ENCODE peak calls at places on chromosome 21, in four cellular contexts. One of them, this sample, is unnamed. For H3K27me3, the result is how much of the 10 kb centered on the place peaks cover.

GRCh38 chr21:43609501-43610340 is 49.6 kb downstream of the HSF2BP start:
- DNase-seq in cardiac muscle cell: peak
- DNase-seq in spleen: no peak
- DNase-seq in heart right ventricle: no peak
- DNase-seq in this sample: no peak

GRCh38 chr21:14864211-14865021 is 200.4 kb downstream of the NRIP1 start:
- DNase-seq in heart right ventricle: peak
- DNase-seq in spleen: peak
- DNase-seq in cardiac muscle cell: peak
- DNase-seq in this sample: peak

GRCh38 chr21:26909972-26910371 is 56.9 kb downstream of the ADAMTS5 start:
- DNase-seq in cardiac muscle cell: peak
- DNase-seq in spleen: no peak
- DNase-seq in heart right ventricle: no peak
- DNase-seq in this sample: no peak

GRCh38 chr21:32055305-32055704 is 182.5 kb downstream of the HUNK start:
- DNase-seq in heart right ventricle: no peak
- DNase-seq in cardiac muscle cell: no peak
- DNase-seq in spleen: no peak
- DNase-seq in this sample: no peak

GRCh38 chr21:44085491-44086321 is 21.5 kb upstream of the PWP2 start:
- DNase-seq in cardiac muscle cell: peak
- DNase-seq in heart right ventricle: no peak
- DNase-seq in spleen: no peak
- DNase-seq in this sample: no peak

GRCh38 chr21:46377789-46378188 is 53.8 kb downstream of the PCNT start:
- DNase-seq in cardiac muscle cell: no peak
- DNase-seq in spleen: no peak
- DNase-seq in heart right ventricle: no peak
- DNase-seq in this sample: no peak

GRCh38 chr21:15928686-15929085 is 198.9 kb downstream of the USP25 start:
- DNase-seq in spleen: no peak
- DNase-seq in cardiac muscle cell: no peak
- DNase-seq in heart right ventricle: no peak
- DNase-seq in this sample: no peak

GRCh38 chr21:36015096-36015495 is 45.2 kb downstream of the SETD4 start:
- DNase-seq in spleen: no peak
- DNase-seq in cardiac muscle cell: no peak
- DNase-seq in heart right ventricle: no peak
- DNase-seq in this sample: no peak

GRCh38 chr21:29753216-29753615 is 186.6 kb downstream of the GRIK1 start:
- DNase-seq in cardiac muscle cell: no peak
- DNase-seq in spleen: no peak
- DNase-seq in heart right ventricle: no peak
- DNase-seq in this sample: no peak

GRCh38 chr21:14900611-14901010 is 164.2 kb downstream of the NRIP1 start:
- DNase-seq in cardiac muscle cell: no peak
- DNase-seq in spleen: no peak
- DNase-seq in heart right ventricle: no peak
- DNase-seq in this sample: no peak

GRCh38 chr21:31456201-31456600 is 112.1 kb upstream of the TIAM1 start:
- DNase-seq in cardiac muscle cell: no peak
- DNase-seq in heart right ventricle: no peak
- DNase-seq in spleen: no peak
- DNase-seq in this sample: no peak

GRCh38 chr21:26945916-26946315 is 21.0 kb downstream of the ADAMTS5 start:
- DNase-seq in spleen: no peak
- DNase-seq in cardiac muscle cell: no peak
- DNase-seq in heart right ventricle: peak
- DNase-seq in this sample: no peak

GRCh38 chr21:22791986-22792560 is 1793.9 kb downstream of the NCAM2 start:
- DNase-seq in heart right ventricle: no peak
- DNase-seq in spleen: no peak
- DNase-seq in cardiac muscle cell: peak
- DNase-seq in this sample: peak

GRCh38 chr21:16579538-16579937 is 849.8 kb downstream of the USP25 start:
- DNase-seq in heart right ventricle: no peak
- DNase-seq in spleen: no peak
- DNase-seq in cardiac muscle cell: peak
- DNase-seq in this sample: no peak

GRCh38 chr21:42746593-42747266 is 93.3 kb downstream of the PDE9A start:
- DNase-seq in spleen: peak
- DNase-seq in heart right ventricle: no peak
- DNase-seq in cardiac muscle cell: no peak
- DNase-seq in this sample: no peak

GRCh38 chr21:37422382-37422781 is 55.8 kb downstream of the DYRK1A start:
- DNase-seq in spleen: no peak
- DNase-seq in heart right ventricle: no peak
- DNase-seq in cardiac muscle cell: no peak
- DNase-seq in this sample: no peak

GRCh38 chr21:44082648-44083436 is 24.4 kb upstream of the PWP2 start:
- DNase-seq in cardiac muscle cell: no peak
- DNase-seq in heart right ventricle: no peak
- DNase-seq in spleen: no peak
- DNase-seq in this sample: no peak

GRCh38 chr21:34881894-34882371 is 167.2 kb downstream of the RUNX1 start:
- DNase-seq in spleen: no peak
- DNase-seq in cardiac muscle cell: peak
- DNase-seq in heart right ventricle: no peak
- DNase-seq in this sample: no peak

GRCh38 chr21:31119199-31119598 is 80.9 kb upstream of the KRTAP19-8 start:
- DNase-seq in heart right ventricle: no peak
- DNase-seq in spleen: no peak
- DNase-seq in cardiac muscle cell: no peak
- DNase-seq in this sample: no peak

GRCh38 chr21:34888569-34889286 is 160.4 kb downstream of the RUNX1 start:
- DNase-seq in cardiac muscle cell: peak
- DNase-seq in heart right ventricle: peak
- DNase-seq in spleen: peak
- DNase-seq in this sample: peak

GRCh38 chr21:14533555-14534400 is 12.3 kb downstream of the SAMSN1 start:
- DNase-seq in heart right ventricle: no peak
- DNase-seq in cardiac muscle cell: peak
- DNase-seq in spleen: no peak
- DNase-seq in this sample: peak

GRCh38 chr21:34510148-34511142 is 1.6 kb downstream of the KCNE1 start:
- DNase-seq in heart right ventricle: peak
- DNase-seq in cardiac muscle cell: peak
- DNase-seq in spleen: peak
- DNase-seq in this sample: no peak

GRCh38 chr21:41247561-41247968 is 69.0 kb upstream of the FAM3B start:
- DNase-seq in cardiac muscle cell: peak
- DNase-seq in spleen: no peak
- DNase-seq in heart right ventricle: no peak
- DNase-seq in this sample: no peak

DNA sequence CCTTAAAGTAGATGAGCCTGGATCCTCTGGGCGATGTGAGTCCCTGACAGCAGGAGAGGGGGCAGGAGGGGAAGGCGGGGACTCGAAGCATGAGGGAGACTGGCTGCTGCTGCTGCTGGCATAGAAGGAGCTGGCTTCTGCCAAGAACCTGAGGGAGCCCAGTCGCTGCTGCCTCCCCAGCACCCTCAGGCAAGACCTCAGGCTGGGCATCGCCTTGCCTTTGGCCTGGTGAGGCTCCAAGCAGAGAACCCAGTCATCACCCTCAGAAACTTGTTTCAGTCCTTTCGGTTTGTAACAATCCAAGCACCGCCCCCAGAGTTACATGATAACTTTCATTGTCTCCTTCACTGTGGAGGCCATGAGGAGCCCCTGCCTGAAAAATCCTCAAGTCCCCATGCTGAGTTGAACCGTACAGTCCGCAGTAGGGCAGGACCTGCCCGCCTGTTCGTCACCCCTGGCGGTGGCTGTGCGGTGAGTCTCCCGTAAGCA is 38.8 kb downstream of the POFUT2 start:
- DNase-seq in cardiac muscle cell: peak
- DNase-seq in heart right ventricle: no peak
- DNase-seq in spleen: peak
- DNase-seq in this sample: no peak
- H3K4me3 ChIP-seq in cardiac muscle cell: no peak
- H3K4me3 ChIP-seq in heart right ventricle: peak
- H3K4me3 ChIP-seq in spleen: no peak
- H3K4me3 ChIP-seq in this sample: no peak

GRCh38 chr21:25896657-25897056 is 161.9 kb downstream of the GABPA start:
- DNase-seq in heart right ventricle: no peak
- DNase-seq in cardiac muscle cell: no peak
- DNase-seq in spleen: no peak
- DNase-seq in this sample: no peak
- H3K27ac ChIP-seq in heart right ventricle: no peak
- H3K27ac ChIP-seq in cardiac muscle cell: no peak
- H3K27ac ChIP-seq in spleen: no peak
- H3K27ac ChIP-seq in this sample: no peak

GRCh38 chr21:39641827-39642450 is 29.2 kb downstream of the B3GALT5 start:
- DNase-seq in spleen: no peak
- DNase-seq in heart right ventricle: no peak
- DNase-seq in cardiac muscle cell: no peak
- DNase-seq in this sample: no peak

GRCh38 chr21:39637971-39638628 is 25.4 kb downstream of the B3GALT5 start:
- DNase-seq in heart right ventricle: no peak
- DNase-seq in cardiac muscle cell: no peak
- DNase-seq in spleen: no peak
- DNase-seq in this sample: no peak

GRCh38 chr21:39637197-39637970 is 24.6 kb downstream of the B3GALT5 start:
- DNase-seq in spleen: no peak
- DNase-seq in cardiac muscle cell: no peak
- DNase-seq in heart right ventricle: no peak
- DNase-seq in this sample: no peak

GRCh38 chr21:39644069-39644468 is 31.3 kb downstream of the B3GALT5 start:
- DNase-seq in spleen: no peak
- DNase-seq in heart right ventricle: no peak
- DNase-seq in cardiac muscle cell: no peak
- DNase-seq in this sample: no peak

GRCh38 chr21:39640754-39641153 is 28.0 kb downstream of the B3GALT5 start:
- DNase-seq in cardiac muscle cell: no peak
- DNase-seq in spleen: no peak
- DNase-seq in heart right ventricle: no peak
- DNase-seq in this sample: no peak
- H3K27me3 ChIP-seq in cardiac muscle cell: under half
- H3K27me3 ChIP-seq in spleen: under half
- H3K27me3 ChIP-seq in heart right ventricle: under half
- H3K27me3 ChIP-seq in this sample: under half

GRCh38 chr21:33229099-33229775 is 501 bp upstream of the IFNAR2 start:
- DNase-seq in cardiac muscle cell: no peak
- DNase-seq in heart right ventricle: no peak
- DNase-seq in spleen: no peak
- DNase-seq in this sample: no peak

GRCh38 chr21:33230518-33231324 is 983 bp downstream of the IFNAR2 start:
- DNase-seq in spleen: peak
- DNase-seq in cardiac muscle cell: peak
- DNase-seq in heart right ventricle: peak
- DNase-seq in this sample: peak

GRCh38 chr21:33232640-33233039 is 2.9 kb downstream of the IFNAR2 start:
- DNase-seq in heart right ventricle: no peak
- DNase-seq in spleen: no peak
- DNase-seq in cardiac muscle cell: peak
- DNase-seq in this sample: no peak

GRCh38 chr21:33229776-33230517 is at the start of gene IFNAR2:
- DNase-seq in heart right ventricle: peak
- DNase-seq in spleen: peak
- DNase-seq in cardiac muscle cell: peak
- DNase-seq in this sample: peak

GRCh38 chr21:33231526-33231925 is 1.8 kb downstream of the IFNAR2 start:
- DNase-seq in spleen: no peak
- DNase-seq in heart right ventricle: no peak
- DNase-seq in cardiac muscle cell: no peak
- DNase-seq in this sample: peak
- H3K4me3 ChIP-seq in spleen: peak
- H3K4me3 ChIP-seq in heart right ventricle: peak
- H3K4me3 ChIP-seq in cardiac muscle cell: peak
- H3K4me3 ChIP-seq in this sample: peak

This sample was measured in CD4-positive, CD25-positive, alpha-beta regulatory T cell.